ENCODE peak calls at places on chromosome 18, in five cellular contexts. One of them, this sample, is unnamed.

GRCh38 chr18:56469582-56469981 is 168.8 kb downstream of the TXNL1 start:
- DNase-seq in sigmoid colon: no peak
- DNase-seq in esophagus squamous epithelium: no peak
- DNase-seq in transverse colon: no peak
- DNase-seq in adrenal gland: no peak
- DNase-seq in this sample: no peak

GRCh38 chr18:25853716-25854465 is 236.5 kb downstream of the SS18 start:
- DNase-seq in sigmoid colon: no peak
- DNase-seq in esophagus squamous epithelium: no peak
- DNase-seq in transverse colon: no peak
- DNase-seq in adrenal gland: no peak
- DNase-seq in this sample: no peak

GRCh38 chr18:29652797-29653196 is 1389.7 kb downstream of the DSC3 start:
- DNase-seq in sigmoid colon: no peak
- DNase-seq in esophagus squamous epithelium: no peak
- DNase-seq in transverse colon: no peak
- DNase-seq in adrenal gland: no peak
- DNase-seq in this sample: no peak

GRCh38 chr18:5469340-5469739 is 74.5 kb downstream of the EPB41L3 start:
- DNase-seq in sigmoid colon: no peak
- DNase-seq in esophagus squamous epithelium: no peak
- DNase-seq in transverse colon: no peak
- DNase-seq in adrenal gland: no peak
- DNase-seq in this sample: no peak

GRCh38 chr18:21093133-21093532 is 18.5 kb downstream of the ROCK1 start:
- DNase-seq in sigmoid colon: no peak
- DNase-seq in esophagus squamous epithelium: no peak
- DNase-seq in transverse colon: no peak
- DNase-seq in adrenal gland: no peak
- DNase-seq in this sample: no peak

GRCh38 chr18:76988015-76988826 is 144.4 kb downstream of the MBP start:
- DNase-seq in sigmoid colon: no peak
- DNase-seq in esophagus squamous epithelium: no peak
- DNase-seq in transverse colon: no peak
- DNase-seq in adrenal gland: no peak
- DNase-seq in this sample: peak; percentile 45

GRCh38 chr18:5197032-5197434 is at the start of gene AKAIN1:
- DNase-seq in sigmoid colon: no peak
- DNase-seq in esophagus squamous epithelium: no peak
- DNase-seq in transverse colon: peak; percentile 9
- DNase-seq in adrenal gland: peak; percentile 54
- DNase-seq in this sample: peak; percentile 26

GRCh38 chr18:79515944-79516351 is 120.2 kb downstream of the NFATC1 start:
- DNase-seq in sigmoid colon: peak; percentile 42
- DNase-seq in esophagus squamous epithelium: no peak
- DNase-seq in transverse colon: no peak
- DNase-seq in adrenal gland: peak; percentile 6
- DNase-seq in this sample: no peak

GRCh38 chr18:8654482-8655451 is 45.5 kb downstream of the RAB12 start:
- DNase-seq in sigmoid colon: no peak
- DNase-seq in esophagus squamous epithelium: no peak
- DNase-seq in transverse colon: no peak
- DNase-seq in adrenal gland: no peak
- DNase-seq in this sample: no peak

GRCh38 chr18:30358545-30358944 is 684.0 kb downstream of the DSC3 start:
- DNase-seq in sigmoid colon: no peak
- DNase-seq in esophagus squamous epithelium: no peak
- DNase-seq in transverse colon: no peak
- DNase-seq in adrenal gland: no peak
- DNase-seq in this sample: no peak

GRCh38 chr18:43501099-43501498 is 223.8 kb upstream of the SYT4 start:
- DNase-seq in sigmoid colon: no peak
- DNase-seq in esophagus squamous epithelium: no peak
- DNase-seq in transverse colon: no peak
- DNase-seq in adrenal gland: no peak
- DNase-seq in this sample: no peak

GRCh38 chr18:65206551-65207260 is 544.1 kb upstream of the CDH7 start:
- DNase-seq in sigmoid colon: no peak
- DNase-seq in esophagus squamous epithelium: no peak
- DNase-seq in transverse colon: no peak
- DNase-seq in adrenal gland: no peak
- DNase-seq in this sample: no peak

GRCh38 chr18:22057908-22058527 is 111.4 kb upstream of the GATA6 start:
- DNase-seq in sigmoid colon: no peak
- DNase-seq in esophagus squamous epithelium: no peak
- DNase-seq in transverse colon: no peak
- DNase-seq in adrenal gland: peak; percentile 39
- DNase-seq in this sample: no peak

GRCh38 chr18:10475633-10476388 is 21.4 kb downstream of the APCDD1 start:
- DNase-seq in sigmoid colon: no peak
- DNase-seq in esophagus squamous epithelium: no peak
- DNase-seq in transverse colon: no peak
- DNase-seq in adrenal gland: no peak
- DNase-seq in this sample: no peak

GRCh38 chr18:35369126-35369525 is 8.0 kb downstream of the ZNF396 start:
- DNase-seq in sigmoid colon: no peak
- DNase-seq in esophagus squamous epithelium: no peak
- DNase-seq in transverse colon: no peak
- DNase-seq in adrenal gland: no peak
- DNase-seq in this sample: no peak

GRCh38 chr18:9831046-9831722 is 54.6 kb upstream of the TXNDC2 start:
- DNase-seq in sigmoid colon: no peak
- DNase-seq in esophagus squamous epithelium: no peak
- DNase-seq in transverse colon: no peak
- DNase-seq in adrenal gland: peak; percentile 21
- DNase-seq in this sample: no peak

GRCh38 chr18:50853863-50854271 is 25.1 kb upstream of the ME2 start:
- DNase-seq in sigmoid colon: peak; percentile 69
- DNase-seq in esophagus squamous epithelium: no peak
- DNase-seq in transverse colon: peak; percentile 57
- DNase-seq in adrenal gland: peak; percentile 51
- DNase-seq in this sample: peak; percentile 26

GRCh38 chr18:36335476-36336279 is 38.2 kb downstream of the FHOD3 start:
- DNase-seq in sigmoid colon: no peak
- DNase-seq in esophagus squamous epithelium: no peak
- DNase-seq in transverse colon: no peak
- DNase-seq in adrenal gland: no peak
- DNase-seq in this sample: no peak

GRCh38 chr18:42742976-42743755 is 372.3 kb downstream of the RIT2 start:
- DNase-seq in sigmoid colon: no peak
- DNase-seq in esophagus squamous epithelium: no peak
- DNase-seq in transverse colon: no peak
- DNase-seq in adrenal gland: no peak
- DNase-seq in this sample: no peak

GRCh38 chr18:32550958-32551357 is 80.3 kb upstream of the GAREM1 start:
- DNase-seq in sigmoid colon: no peak
- DNase-seq in esophagus squamous epithelium: no peak
- DNase-seq in transverse colon: no peak
- DNase-seq in adrenal gland: no peak
- DNase-seq in this sample: no peak

GRCh38 chr18:49631146-49631866 is 69.4 kb downstream of the LIPG start:
- DNase-seq in sigmoid colon: peak; percentile 27
- DNase-seq in esophagus squamous epithelium: no peak
- DNase-seq in transverse colon: no peak
- DNase-seq in adrenal gland: no peak
- DNase-seq in this sample: no peak

GRCh38 chr18:48090702-48091101 is 160.2 kb upstream of the SMAD2 start:
- DNase-seq in sigmoid colon: no peak
- DNase-seq in esophagus squamous epithelium: no peak
- DNase-seq in transverse colon: no peak
- DNase-seq in adrenal gland: no peak
- DNase-seq in this sample: no peak

GRCh38 chr18:70243131-70243530 is 37.6 kb upstream of the RTTN start:
- DNase-seq in sigmoid colon: no peak
- DNase-seq in esophagus squamous epithelium: no peak
- DNase-seq in transverse colon: peak; percentile 55
- DNase-seq in adrenal gland: no peak
- DNase-seq in this sample: no peak

GRCh38 chr18:68181956-68182355 is 533.0 kb downstream of the TMX3 start:
- DNase-seq in sigmoid colon: no peak
- DNase-seq in esophagus squamous epithelium: no peak
- DNase-seq in transverse colon: no peak
- DNase-seq in adrenal gland: no peak
- DNase-seq in this sample: no peak

GRCh38 chr18:8706545-8706980 is 1.2 kb downstream of the MTCL1 start:
- DNase-seq in sigmoid colon: peak; percentile 65
- DNase-seq in esophagus squamous epithelium: no peak
- DNase-seq in transverse colon: no peak
- DNase-seq in adrenal gland: no peak
- DNase-seq in this sample: no peak

GRCh38 chr18:72762505-72763122 is 105.2 kb downstream of the NETO1 start:
- DNase-seq in sigmoid colon: no peak
- DNase-seq in esophagus squamous epithelium: no peak
- DNase-seq in transverse colon: no peak
- DNase-seq in adrenal gland: no peak
- DNase-seq in this sample: no peak

GRCh38 chr18:48022531-48023330 is 92.3 kb upstream of the SMAD2 start:
- DNase-seq in sigmoid colon: peak; percentile 40
- DNase-seq in esophagus squamous epithelium: no peak
- DNase-seq in transverse colon: no peak
- DNase-seq in adrenal gland: peak; percentile 53
- DNase-seq in this sample: no peak

GRCh38 chr18:28365406-28365805 is 188.5 kb upstream of the CDH2 start:
- DNase-seq in sigmoid colon: no peak
- DNase-seq in esophagus squamous epithelium: no peak
- DNase-seq in transverse colon: no peak
- DNase-seq in adrenal gland: no peak
- DNase-seq in this sample: no peak

GRCh38 chr18:58300867-58301266 is 256.8 kb downstream of the NEDD4L start:
- DNase-seq in sigmoid colon: no peak
- DNase-seq in esophagus squamous epithelium: no peak
- DNase-seq in transverse colon: no peak
- DNase-seq in adrenal gland: no peak
- DNase-seq in this sample: no peak
- H3K4me3 ChIP-seq in sigmoid colon: no peak overlapping the region
- H3K4me3 ChIP-seq in esophagus squamous epithelium: no peak overlapping the region
- H3K4me3 ChIP-seq in transverse colon: no peak overlapping the region
- H3K4me3 ChIP-seq in adrenal gland: no peak overlapping the region
- H3K4me3 ChIP-seq in this sample: no peak overlapping the region

DNA sequence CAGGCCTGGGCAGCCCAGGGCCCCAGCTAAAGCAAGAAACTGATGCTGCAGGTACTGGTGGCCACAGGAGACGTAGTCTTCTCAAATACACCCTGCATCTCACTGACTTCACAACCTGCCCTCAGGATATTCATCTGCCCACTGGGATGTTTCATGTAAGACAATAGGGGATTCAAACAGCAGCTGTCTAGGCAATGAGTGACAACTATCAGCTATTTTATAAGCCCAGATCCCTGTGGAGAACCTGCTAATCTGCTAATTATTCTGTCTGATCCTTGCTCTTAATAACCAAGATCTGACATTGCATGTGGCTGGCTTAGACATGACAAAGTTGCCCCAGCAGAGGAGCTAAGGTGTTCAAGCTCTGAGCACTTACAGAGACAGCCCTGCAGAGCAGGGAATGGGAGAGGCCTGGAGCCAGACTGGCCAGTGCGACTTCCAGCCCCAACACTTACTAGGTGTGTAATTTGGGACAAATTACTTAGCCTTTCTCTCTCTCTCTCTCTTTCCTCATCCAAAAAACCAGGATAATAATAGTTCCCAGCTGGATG is 28.6 kb downstream of the SIGLEC15 start:
- DNase-seq in sigmoid colon: no peak
- DNase-seq in esophagus squamous epithelium: no peak
- DNase-seq in transverse colon: no peak
- DNase-seq in adrenal gland: no peak
- DNase-seq in this sample: no peak
- H3K36me3 ChIP-seq in sigmoid colon: peaks cover 17% of the 10 kb centered on the region
- H3K36me3 ChIP-seq in esophagus squamous epithelium: peaks cover 95% of the 10 kb centered on the region
- H3K36me3 ChIP-seq in transverse colon: peaks cover 39% of the 10 kb centered on the region
- H3K36me3 ChIP-seq in adrenal gland: no peaks in the 10 kb centered on the region
- H3K36me3 ChIP-seq in this sample: peaks cover 12% of the 10 kb centered on the region

DNA sequence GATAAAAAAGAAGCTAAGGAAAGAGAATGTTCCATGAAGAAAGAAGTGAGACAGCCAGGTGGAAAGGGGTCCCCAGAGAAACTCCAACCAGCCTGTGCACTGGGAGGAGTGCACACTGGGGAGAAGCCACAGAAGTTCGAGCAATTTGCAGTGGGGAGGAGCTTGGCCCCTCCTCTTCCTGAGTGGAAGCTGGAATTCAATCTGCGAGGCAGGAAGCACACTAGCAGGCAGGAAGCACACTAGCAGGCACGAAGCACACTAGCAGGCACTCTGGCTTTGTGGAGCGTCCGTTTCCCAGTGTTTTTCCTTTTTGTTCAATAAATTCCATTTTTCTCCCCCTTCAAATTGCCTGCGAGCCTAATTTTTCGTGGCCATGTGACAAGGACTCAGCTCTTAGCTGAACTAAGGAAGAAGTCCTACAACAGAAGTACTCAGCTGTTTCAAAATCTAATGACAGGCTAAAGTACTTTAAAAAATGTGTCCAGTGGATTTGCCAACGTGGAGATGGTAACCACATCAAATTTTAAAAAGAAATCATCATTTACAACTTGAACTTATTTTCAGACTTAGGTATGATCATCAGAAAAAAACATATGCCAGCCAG is 21.4 kb upstream of the SPIRE1 start:
- DNase-seq in sigmoid colon: peak; percentile 83
- DNase-seq in esophagus squamous epithelium: no peak
- DNase-seq in transverse colon: peak; percentile 22
- DNase-seq in adrenal gland: peak; percentile 52
- DNase-seq in this sample: peak; percentile 53
- H3K4me3 ChIP-seq in sigmoid colon: peak overlapping the region; percentile 21
- H3K4me3 ChIP-seq in esophagus squamous epithelium: no peak overlapping the region
- H3K4me3 ChIP-seq in transverse colon: peak overlapping the region; percentile 7
- H3K4me3 ChIP-seq in adrenal gland: no peak overlapping the region
- H3K4me3 ChIP-seq in this sample: peak overlapping the region; percentile 41

GRCh38 chr18:63112681-63113080 is 206.9 kb downstream of the BCL2 start:
- DNase-seq in sigmoid colon: no peak
- DNase-seq in esophagus squamous epithelium: no peak
- DNase-seq in transverse colon: no peak
- DNase-seq in adrenal gland: no peak
- DNase-seq in this sample: no peak

GRCh38 chr18:63107931-63108330 is 211.6 kb downstream of the BCL2 start:
- DNase-seq in sigmoid colon: no peak
- DNase-seq in esophagus squamous epithelium: no peak
- DNase-seq in transverse colon: no peak
- DNase-seq in adrenal gland: no peak
- DNase-seq in this sample: no peak

GRCh38 chr18:63111549-63112402 is 207.8 kb downstream of the BCL2 start:
- DNase-seq in sigmoid colon: no peak
- DNase-seq in esophagus squamous epithelium: no peak
- DNase-seq in transverse colon: no peak
- DNase-seq in adrenal gland: no peak
- DNase-seq in this sample: peak; percentile 32

GRCh38 chr18:63107171-63107850 is 212.3 kb downstream of the BCL2 start:
- DNase-seq in sigmoid colon: no peak
- DNase-seq in esophagus squamous epithelium: no peak
- DNase-seq in transverse colon: no peak
- DNase-seq in adrenal gland: no peak
- DNase-seq in this sample: no peak

DNA sequence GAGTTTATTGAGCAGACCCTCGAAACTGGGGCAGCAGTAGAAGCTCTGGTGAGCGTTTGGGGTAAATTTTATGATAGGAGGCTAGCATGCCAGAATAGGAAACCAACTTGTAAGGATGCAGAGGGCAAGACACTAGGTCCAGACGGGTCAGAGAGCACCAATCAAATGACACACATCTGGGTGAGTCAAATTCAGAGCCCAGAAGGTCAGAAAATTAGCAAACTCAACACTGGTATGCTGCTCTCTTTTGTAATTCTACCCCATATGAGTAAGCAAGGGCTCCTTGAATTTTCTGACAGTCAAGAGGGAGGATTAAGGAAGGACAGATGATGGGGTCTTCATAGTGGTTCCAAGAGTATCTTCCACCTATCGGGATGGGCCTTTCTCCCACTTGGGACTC is 209.8 kb downstream of the BCL2 start:
- DNase-seq in sigmoid colon: no peak
- DNase-seq in esophagus squamous epithelium: no peak
- DNase-seq in transverse colon: no peak
- DNase-seq in adrenal gland: no peak
- DNase-seq in this sample: no peak
- H3K36me3 ChIP-seq in sigmoid colon: no peaks in the 10 kb centered on the region
- H3K36me3 ChIP-seq in esophagus squamous epithelium: no peaks in the 10 kb centered on the region
- H3K36me3 ChIP-seq in transverse colon: no peaks in the 10 kb centered on the region
- H3K36me3 ChIP-seq in adrenal gland: no peaks in the 10 kb centered on the region
- H3K36me3 ChIP-seq in this sample: no peaks in the 10 kb centered on the region

This sample was measured in psoas muscle.